ENCODE peak calls at places on chromosome 19, in nine cellular contexts. W is T-cell; K is AG09319; V is keratinocyte; X is HTR-8/SVneo; L is fibroblast of mammary gland; O is GM12891; E is CD4-positive, alpha-beta memory T cell; M is stimulated activated CD4-positive, alpha-beta T cell treated with anti-CD3 and anti-CD28 coated beads, Interleukin-4, amount 100 ng/mL, for 48 hours. H is an unnamed sample.

GRCh38 chr19:54434862-54435174 is 14.2 kb upstream of the LENG8 start:
- DNase-seq in X (no peak), W (no peak), V (no peak), L (no peak), K (no peak), M (no peak), O (no peak), E (no peak), H (no peak)

GRCh38 chr19:35539314-35539713 is 6.1 kb downstream of the GAPDHS start:
- DNase-seq in K (no peak), L (no peak), M (no peak), W (no peak), V (no peak), O (no peak), E (no peak), X (no peak), H (no peak)

GRCh38 chr19:41531438-41532311 is 44.3 kb upstream of the CEACAM21 start:
- DNase-seq in M (peak), W (peak), L (peak), K (peak), O (peak), V (no peak), E (peak), X (peak), H (no peak)

GRCh38 chr19:38706792-38707511 is 37.3 kb downstream of the CAPN12 start:
- DNase-seq in K (no peak), W (no peak), L (no peak), O (no peak), M (no peak), X (no peak), E (no peak), V (no peak), H (no peak)

GRCh38 chr19:46753420-46754155 is 7.3 kb upstream of the STRN4 start:
- DNase-seq in O (peak), W (peak), V (no peak), E (peak), L (peak), M (peak), K (no peak), X (no peak), H (no peak)

GRCh38 chr19:46755077-46755852 is 9.0 kb upstream of the STRN4 start:
- DNase-seq in K (no peak), M (no peak), W (no peak), L (peak), O (no peak), X (no peak), E (no peak), V (no peak), H (no peak)

GRCh38 chr19:56837004-56837403 is 3.5 kb downstream of the PEG3 start:
- DNase-seq in M (no peak), X (no peak), L (no peak), W (no peak), V (no peak), K (no peak), O (no peak), E (no peak), H (no peak)

GRCh38 chr19:44799627-44800257 is 9.2 kb upstream of the BCAM start:
- DNase-seq in O (no peak), V (no peak), X (no peak), M (no peak), E (no peak), W (no peak), K (no peak), L (no peak), H (no peak)

GRCh38 chr19:6721113-6721474 is 644 bp upstream of the C3 start:
- DNase-seq in V (no peak), O (no peak), K (no peak), M (no peak), X (no peak), W (no peak), E (no peak), L (no peak), H (no peak)

GRCh38 chr19:14505488-14506239 is 9.7 kb upstream of the GIPC1 start:
- DNase-seq in X (peak), L (peak), M (peak), K (no peak), E (peak), W (peak), V (peak), O (peak), H (no peak)

GRCh38 chr19:35345671-35346111 is 2.0 kb upstream of the FFAR1 start:
- DNase-seq in E (no peak), V (no peak), W (no peak), X (no peak), O (no peak), K (no peak), M (no peak), L (no peak), H (no peak)

GRCh38 chr19:12314553-12314952 is 18.9 kb downstream of the ZNF563 start:
- DNase-seq in X (no peak), K (no peak), O (no peak), V (no peak), E (no peak), L (no peak), W (no peak), M (no peak), H (no peak)

GRCh38 chr19:8355631-8356402 is 8.1 kb upstream of the ANGPTL4 start:
- DNase-seq in K (peak), W (no peak), X (peak), V (peak), E (no peak), L (peak), M (no peak), O (no peak), H (peak)

GRCh38 chr19:11446652-11447301 is 11.3 kb downstream of the PRKCSH start:
- DNase-seq in M (peak), L (peak), W (peak), O (peak), X (peak), V (no peak), E (peak), K (no peak), H (no peak)

GRCh38 chr19:31406106-31406505 is 56.9 kb upstream of the TSHZ3 start:
- DNase-seq in O (no peak), K (no peak), V (no peak), M (no peak), X (no peak), L (no peak), E (no peak), W (no peak), H (no peak)

GRCh38 chr19:41441321-41441945 is 1.5 kb upstream of the ERICH4 start:
- DNase-seq in X (no peak), V (no peak), W (no peak), E (no peak), M (no peak), O (no peak), K (no peak), L (no peak), H (no peak)

GRCh38 chr19:13839193-13839937 is 37.6 kb upstream of the NANOS3 start:
- DNase-seq in V (no peak), K (no peak), E (peak), L (peak), O (peak), X (peak), W (peak), M (peak), H (no peak)

GRCh38 chr19:38929929-38930775 is at the start of gene SARS2:
- DNase-seq in O (peak), E (peak), X (peak), L (peak), K (peak), W (peak), M (peak), V (peak), H (peak)

GRCh38 chr19:13103961-13104847 is 1.5 kb upstream of the LYL1 start:
- DNase-seq in E (peak), M (peak), V (no peak), L (no peak), W (no peak), O (peak), K (no peak), X (no peak), H (no peak)

GRCh38 chr19:6058411-6059201 is 51.7 kb downstream of the RFX2 start:
- DNase-seq in M (no peak), E (no peak), K (no peak), V (no peak), O (no peak), X (no peak), L (no peak), W (no peak), H (no peak)

GRCh38 chr19:56117376-56117884 is 3.7 kb downstream of the ZNF787 start:
- DNase-seq in K (no peak), O (no peak), E (no peak), L (no peak), W (no peak), X (no peak), V (no peak), M (no peak), H (no peak)

GRCh38 chr19:3479819-3480215 is 508 bp downstream of the SMIM24 start:
- DNase-seq in L (no peak), V (no peak), O (no peak), W (peak), M (no peak), K (no peak), E (peak), X (no peak), H (no peak)